ENCODE peak calls at places on chromosomes 16 and 17, in four cellular contexts. One of them, this sample, is unnamed.

GRCh38 chr16:89096768-89097527 is 3.3 kb downstream of the ACSF3 start:
- DNase-seq in neural crest cell: no peak
- DNase-seq in astrocyte of the cerebellum: no peak
- DNase-seq in AG20443: no peak
- DNase-seq in this sample: no peak

GRCh38 chr17:3710951-3711383 is 12.7 kb upstream of the HASPIN start:
- DNase-seq in neural crest cell: no peak
- DNase-seq in astrocyte of the cerebellum: no peak
- DNase-seq in AG20443: no peak
- DNase-seq in this sample: peak

GRCh38 chr17:65559802-65560627 is 1.4 kb downstream of the AXIN2 start:
- DNase-seq in neural crest cell: peak
- DNase-seq in astrocyte of the cerebellum: no peak
- DNase-seq in AG20443: peak
- DNase-seq in this sample: no peak

GRCh38 chr17:65627892-65628622 is 66.6 kb upstream of the AXIN2 start:
- DNase-seq in astrocyte of the cerebellum: peak
- DNase-seq in neural crest cell: no peak
- DNase-seq in AG20443: peak
- DNase-seq in this sample: peak

GRCh38 chr16:74522160-74522559 is 84.8 kb downstream of the GLG1 start:
- DNase-seq in AG20443: no peak
- DNase-seq in astrocyte of the cerebellum: no peak
- DNase-seq in neural crest cell: no peak
- DNase-seq in this sample: no peak

GRCh38 chr16:69444873-69445517 is 20.6 kb downstream of the CYB5B start:
- DNase-seq in neural crest cell: no peak
- DNase-seq in AG20443: no peak
- DNase-seq in astrocyte of the cerebellum: no peak
- DNase-seq in this sample: peak

GRCh38 chr16:4140652-4141051 is 24.4 kb upstream of the ADCY9 start:
- DNase-seq in neural crest cell: no peak
- DNase-seq in astrocyte of the cerebellum: peak
- DNase-seq in AG20443: no peak
- DNase-seq in this sample: peak

GRCh38 chr16:23905027-23905426 is 69.2 kb downstream of the PRKCB start:
- DNase-seq in astrocyte of the cerebellum: peak
- DNase-seq in neural crest cell: no peak
- DNase-seq in AG20443: peak
- DNase-seq in this sample: peak

GRCh38 chr16:56980203-56980535 is 9.2 kb upstream of the NLRC5 start:
- DNase-seq in neural crest cell: no peak
- DNase-seq in astrocyte of the cerebellum: no peak
- DNase-seq in AG20443: no peak
- DNase-seq in this sample: no peak

GRCh38 chr17:36107660-36108059 is 4.0 kb downstream of the CCL4 start:
- DNase-seq in AG20443: no peak
- DNase-seq in neural crest cell: no peak
- DNase-seq in astrocyte of the cerebellum: no peak
- DNase-seq in this sample: no peak

GRCh38 chr17:55496094-55496881 is 15.0 kb downstream of the SMIM36 start:
- DNase-seq in neural crest cell: no peak
- DNase-seq in AG20443: peak
- DNase-seq in astrocyte of the cerebellum: no peak
- DNase-seq in this sample: peak

GRCh38 chr17:29595943-29596774 is 3.2 kb downstream of the ANKRD13B start:
- DNase-seq in neural crest cell: no peak
- DNase-seq in AG20443: no peak
- DNase-seq in astrocyte of the cerebellum: no peak
- DNase-seq in this sample: no peak

GRCh38 chr17:82938486-82939212 is 98.8 kb upstream of the ZNF750 start:
- DNase-seq in astrocyte of the cerebellum: no peak
- DNase-seq in AG20443: no peak
- DNase-seq in neural crest cell: no peak
- DNase-seq in this sample: no peak

This sample was measured in cardiac fibroblast.